ENCODE peak calls at places on chromosomes 11 and 22, in eight cellular contexts. One of them, this sample, is unnamed.

GRCh38 chr11:33060271-33060670 is 20.9 kb downstream of the TCP11L1 start:
- DNase-seq in MCF 10A: no peak
- DNase-seq in GDM1: no peak
- DNase-seq in activated T-cell treated with anti-CD3 and anti-CD28 coated beads for 1 hour: no peak
- DNase-seq in HCT116: no peak
- DNase-seq in fibroblast of the aortic adventitia: no peak
- DNase-seq in iPS DF 6.9: no peak
- DNase-seq in NAMALWA: no peak
- DNase-seq in this sample: no peak

GRCh38 chr11:96102664-96103068 is 178.8 kb upstream of the MTMR2 start:
- DNase-seq in MCF 10A: no peak
- DNase-seq in GDM1: no peak
- DNase-seq in activated T-cell treated with anti-CD3 and anti-CD28 coated beads for 1 hour: no peak
- DNase-seq in HCT116: no peak
- DNase-seq in fibroblast of the aortic adventitia: peak; percentile 85
- DNase-seq in iPS DF 6.9: no peak
- DNase-seq in NAMALWA: no peak
- DNase-seq in this sample: no peak

GRCh38 chr11:124670732-124671131 is 2.8 kb downstream of the SIAE start:
- DNase-seq in MCF 10A: peak; percentile 52
- DNase-seq in GDM1: peak; percentile 84
- DNase-seq in activated T-cell treated with anti-CD3 and anti-CD28 coated beads for 1 hour: no peak
- DNase-seq in HCT116: no peak
- DNase-seq in fibroblast of the aortic adventitia: peak; percentile 31
- DNase-seq in iPS DF 6.9: no peak
- DNase-seq in NAMALWA: peak; percentile 36
- DNase-seq in this sample: peak; percentile 92

GRCh38 chr11:69703711-69704507 is at the start of gene FGF19:
- DNase-seq in MCF 10A: no peak
- DNase-seq in GDM1: no peak
- DNase-seq in activated T-cell treated with anti-CD3 and anti-CD28 coated beads for 1 hour: no peak
- DNase-seq in HCT116: no peak
- DNase-seq in fibroblast of the aortic adventitia: no peak
- DNase-seq in iPS DF 6.9: no peak
- DNase-seq in NAMALWA: no peak
- DNase-seq in this sample: no peak

GRCh38 chr11:132260636-132261035 is 890.2 kb downstream of the NTM start:
- DNase-seq in MCF 10A: no peak
- DNase-seq in GDM1: no peak
- DNase-seq in activated T-cell treated with anti-CD3 and anti-CD28 coated beads for 1 hour: no peak
- DNase-seq in HCT116: no peak
- DNase-seq in fibroblast of the aortic adventitia: no peak
- DNase-seq in iPS DF 6.9: no peak
- DNase-seq in NAMALWA: no peak
- DNase-seq in this sample: no peak

GRCh38 chr22:39416319-39416718 is 16.7 kb downstream of the TAB1 start:
- DNase-seq in MCF 10A: no peak
- DNase-seq in GDM1: no peak
- DNase-seq in activated T-cell treated with anti-CD3 and anti-CD28 coated beads for 1 hour: no peak
- DNase-seq in HCT116: no peak
- DNase-seq in fibroblast of the aortic adventitia: no peak
- DNase-seq in iPS DF 6.9: no peak
- DNase-seq in NAMALWA: no peak
- DNase-seq in this sample: no peak

GRCh38 chr22:26923498-26923897 is 266.1 kb downstream of the MIAT start:
- DNase-seq in MCF 10A: no peak
- DNase-seq in GDM1: no peak
- DNase-seq in activated T-cell treated with anti-CD3 and anti-CD28 coated beads for 1 hour: no peak
- DNase-seq in HCT116: no peak
- DNase-seq in fibroblast of the aortic adventitia: no peak
- DNase-seq in iPS DF 6.9: no peak
- DNase-seq in NAMALWA: no peak
- DNase-seq in this sample: no peak

GRCh38 chr11:117282956-117283355 is 8.2 kb upstream of the BACE1-AS start:
- DNase-seq in MCF 10A: no peak
- DNase-seq in GDM1: no peak
- DNase-seq in activated T-cell treated with anti-CD3 and anti-CD28 coated beads for 1 hour: no peak
- DNase-seq in HCT116: no peak
- DNase-seq in fibroblast of the aortic adventitia: no peak
- DNase-seq in iPS DF 6.9: no peak
- DNase-seq in NAMALWA: no peak
- DNase-seq in this sample: no peak

GRCh38 chr11:17585911-17586695 is 39.0 kb downstream of the OTOG start:
- DNase-seq in MCF 10A: no peak
- DNase-seq in GDM1: no peak
- DNase-seq in activated T-cell treated with anti-CD3 and anti-CD28 coated beads for 1 hour: no peak
- DNase-seq in HCT116: no peak
- DNase-seq in fibroblast of the aortic adventitia: no peak
- DNase-seq in iPS DF 6.9: no peak
- DNase-seq in NAMALWA: no peak
- DNase-seq in this sample: no peak

GRCh38 chr11:2310073-2310785 is 8.4 kb downstream of the TSPAN32 start:
- DNase-seq in MCF 10A: no peak
- DNase-seq in GDM1: no peak
- DNase-seq in activated T-cell treated with anti-CD3 and anti-CD28 coated beads for 1 hour: no peak
- DNase-seq in HCT116: no peak
- DNase-seq in fibroblast of the aortic adventitia: no peak
- DNase-seq in iPS DF 6.9: no peak
- DNase-seq in NAMALWA: no peak
- DNase-seq in this sample: no peak

This sample was measured in MV-4-11.